ENCODE peak calls at places on chromosomes 7 and 10, in seven cellular contexts. R is fibroblast of lung, D is HCT116, K is Peyer's patch, B is stomach, Q is activated B cell treated with CpG ODN at 0.5 μM for 24 hours, X is OCI-LY7. T is an unnamed sample.

GRCh38 chr7:123863461-123863860 is 18.5 kb downstream of the HYAL4 start:
- DNase-seq in R (no peak), D (no peak), K (no peak), B (no peak), Q (no peak), X (no peak), T (no peak)

GRCh38 chr7:20107582-20107981 is 109.6 kb downstream of the MACC1 start:
- DNase-seq in R (no peak), D (no peak), K (no peak), B (no peak), Q (no peak), X (no peak), T (no peak)

GRCh38 chr7:32154797-32155196 is 84.6 kb upstream of the PDE1C start:
- DNase-seq in R (peak; percentile 31), D (no peak), K (no peak), B (peak; percentile 31), Q (no peak), X (no peak), T (no peak)

GRCh38 chr10:38008006-38008405 is 2.5 kb upstream of the ZNF33A start:
- DNase-seq in R (no peak), D (no peak), K (no peak), B (no peak), Q (no peak), X (no peak), T (no peak)

GRCh38 chr10:80136134-80136571 is 3.6 kb downstream of the PLAC9 start:
- DNase-seq in R (peak; percentile 99), D (no peak), K (peak; percentile 23), B (peak; percentile 43), Q (no peak), X (no peak), T (no peak)

GRCh38 chr10:47060993-47061500 is 149.8 kb downstream of the PTPN20 start:
- DNase-seq in R (no peak), D (no peak), K (no peak), B (no peak), Q (no peak), X (no peak), T (no peak)

GRCh38 chr7:35761882-35762720 is 38.8 kb upstream of the SEPTIN7 start:
- DNase-seq in R (peak; percentile 41), D (no peak), K (no peak), B (no peak), Q (no peak), X (no peak), T (no peak)

GRCh38 chr7:71828361-71828760 is 583.8 kb downstream of the CALN1 start:
- DNase-seq in R (no peak), D (no peak), K (no peak), B (no peak), Q (no peak), X (no peak), T (no peak)

GRCh38 chr7:98163704-98164478 is 47.3 kb upstream of the BHLHA15 start:
- DNase-seq in R (peak; percentile 4), D (no peak), K (no peak), B (no peak), Q (no peak), X (no peak), T (no peak)

GRCh38 chr10:114234132-114234531 is 4.9 kb upstream of the VWA2 start:
- DNase-seq in R (no peak), D (no peak), K (no peak), B (no peak), Q (no peak), X (no peak), T (no peak)

GRCh38 chr7:138872576-138872975 is 74.6 kb upstream of the ATP6V0A4 start:
- DNase-seq in R (no peak), D (peak; percentile 52), K (no peak), B (no peak), Q (no peak), X (no peak), T (no peak)

GRCh38 chr7:11858668-11859302 is 26.8 kb upstream of the THSD7A start:
- DNase-seq in R (no peak), D (no peak), K (no peak), B (no peak), Q (no peak), X (no peak), T (no peak)

GRCh38 chr7:116708248-116708647 is 36.3 kb downstream of the MET start:
- DNase-seq in R (peak; percentile 27), D (no peak), K (no peak), B (no peak), Q (no peak), X (no peak), T (no peak)

GRCh38 chr7:22921386-22922086 is 92.4 kb downstream of the HYCC1 start:
- DNase-seq in R (no peak), D (no peak), K (no peak), B (no peak), Q (no peak), X (no peak), T (no peak)

GRCh38 chr7:55178863-55179773 is 160.3 kb downstream of the EGFR start:
- DNase-seq in R (no peak), D (no peak), K (no peak), B (no peak), Q (no peak), X (no peak), T (no peak)

GRCh38 chr10:20990604-20991003 is 93.5 kb upstream of the NEBL start:
- DNase-seq in R (peak; percentile 69), D (no peak), K (no peak), B (no peak), Q (no peak), X (no peak), T (no peak)

GRCh38 chr10:69071610-69072009 is 16.3 kb upstream of the SRGN start:
- DNase-seq in R (no peak), D (no peak), K (no peak), B (no peak), Q (no peak), X (no peak), T (no peak)

GRCh38 chr10:5508786-5509185 is 9.4 kb upstream of the CALML5 start:
- DNase-seq in R (no peak), D (no peak), K (no peak), B (no peak), Q (no peak), X (no peak), T (no peak)

GRCh38 chr7:68014031-68014774 is 1017.6 kb downstream of the TYW1 start:
- DNase-seq in R (no peak), D (no peak), K (no peak), B (no peak), Q (no peak), X (no peak), T (no peak)

GRCh38 chr10:103659674-103660363 is 166.3 kb downstream of the NEURL1 start:
- DNase-seq in R (peak; percentile 92), D (no peak), K (peak; percentile 56), B (peak; percentile 79), Q (peak; percentile 24), X (no peak), T (no peak)

GRCh38 chr10:114565066-114565465 is 93.0 kb downstream of the ABLIM1 start:
- DNase-seq in R (no peak), D (no peak), K (no peak), B (no peak), Q (no peak), X (no peak), T (no peak)

GRCh38 chr7:48938539-48938938 is 14.2 kb downstream of the CDC14C start:
- DNase-seq in R (peak; percentile 53), D (no peak), K (no peak), B (no peak), Q (no peak), X (no peak), T (no peak)

GRCh38 chr7:7898155-7898554 is 70.4 kb upstream of the GLCCI1 start:
- DNase-seq in R (no peak), D (no peak), K (no peak), B (no peak), Q (no peak), X (no peak), T (no peak)

GRCh38 chr7:1611708-1612241 is 41.9 kb upstream of the PSMG3 start:
- DNase-seq in R (peak; percentile 92), D (peak; percentile 3), K (no peak), B (no peak), Q (no peak), X (no peak), T (no peak)

GRCh38 chr10:62047960-62048383 is 146.5 kb downstream of the ARID5B start:
- DNase-seq in R (no peak), D (no peak), K (peak; percentile 59), B (no peak), Q (no peak), X (peak; percentile 44), T (no peak)

DNA sequence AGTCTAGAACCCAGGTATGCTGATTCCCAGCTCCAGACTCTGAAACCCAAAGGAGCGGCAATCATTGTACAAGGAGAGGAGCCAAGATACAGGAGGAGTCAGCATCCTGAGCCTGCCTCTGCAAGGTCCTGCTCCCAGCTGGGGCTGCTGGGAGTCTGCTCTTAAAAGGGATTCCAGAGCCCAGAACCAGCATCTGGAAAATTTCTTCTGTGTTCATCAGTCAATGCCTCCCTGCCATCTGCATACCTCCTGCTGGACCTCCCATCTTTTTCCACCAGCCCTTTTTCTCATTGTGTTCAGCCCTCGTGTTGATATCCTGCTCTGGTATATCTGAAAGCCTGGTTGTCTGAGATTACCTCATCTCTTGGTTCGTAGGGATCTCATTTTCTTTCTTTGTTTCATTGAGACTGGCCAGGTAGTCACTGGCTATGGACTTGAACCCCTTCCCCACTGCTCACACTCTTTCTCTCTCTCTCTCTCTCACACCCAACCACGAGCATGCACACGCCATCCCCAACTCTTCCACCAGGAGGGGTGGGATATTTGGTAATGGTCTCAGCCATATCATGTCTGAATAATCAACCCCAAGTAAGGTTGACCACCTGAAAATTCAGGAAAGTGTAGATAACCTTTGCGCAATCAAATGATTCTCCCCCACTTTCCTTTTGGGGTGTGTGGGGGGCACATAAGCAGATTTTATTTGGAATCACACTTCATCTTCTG is 608.8 kb downstream of the LRMDA start:
- DNase-seq in R (no peak), D (no peak), K (no peak), B (no peak), Q (no peak), X (no peak), T (no peak)
- TF ChIP-seq CTCF in R (no peak), D (peak; percentile 29), K (no peak), B (no peak), Q (no peak), X (no peak), T (no peak)

GRCh38 chr10:124536496-124537050 is 75.0 kb downstream of the LHPP start:
- DNase-seq in R (no peak), D (no peak), K (no peak), B (no peak), Q (no peak), X (peak; percentile 44), T (no peak)
- TF ChIP-seq CTCF in R (no peak), D (no peak), K (no peak), B (no peak), Q (no peak), X (peak; percentile 31), T (no peak)

GRCh38 chr7:16091951-16092350 is 329.4 kb downstream of the CRPPA start:
- DNase-seq in R (peak; percentile 24), D (no peak), K (no peak), B (no peak), Q (no peak), X (no peak), T (no peak)
- TF ChIP-seq CTCF in R (no peak), D (no peak), K (no peak), B (no peak), Q (no peak), X (no peak), T (no peak)

GRCh38 chr7:76069238-76069638 is 21.3 kb downstream of the MDH2 start:
- DNase-seq in R (peak; percentile 93), D (peak; percentile 65), K (peak; percentile 17), B (peak; percentile 39), Q (no peak), X (no peak), T (no peak)
- TF ChIP-seq CTCF in R (peak; percentile 23), D (peak; percentile 35), K (no peak), B (peak; percentile 13), Q (no peak), X (no peak), T (no peak)

GRCh38 chr7:106057962-106058901 is 53.9 kb downstream of the SYPL1 start:
- DNase-seq in R (no peak), D (no peak), K (peak; percentile 89), B (peak; percentile 94), Q (peak; percentile 77), X (peak; percentile 98), T (no peak)
- TF ChIP-seq CTCF in R (no peak), D (no peak), K (no peak), B (no peak), Q (no peak), X (peak; percentile 0), T (no peak)